ENCODE peak calls at places on chromosomes 5 and 9, in six cellular contexts. One of them, this sample, is unnamed.

GRCh38 chr5:179974946-179975712 is 67.4 kb upstream of the TBC1D9B start:
- DNase-seq in K562: peak
- DNase-seq in GM12878: no peak
- DNase-seq in H1: peak
- DNase-seq in HCT116: no peak
- DNase-seq in HepG2: peak
- DNase-seq in this sample: peak

GRCh38 chr5:1014346-1014745 is 5.7 kb downstream of the NKD2 start:
- DNase-seq in HepG2: no peak
- DNase-seq in K562: no peak
- DNase-seq in GM12878: no peak
- DNase-seq in H1: no peak
- DNase-seq in HCT116: no peak
- DNase-seq in this sample: no peak

GRCh38 chr5:135243194-135244191 is 155.5 kb downstream of the MACROH2A1 start:
- DNase-seq in HepG2: peak
- DNase-seq in HCT116: no peak
- DNase-seq in GM12878: no peak
- DNase-seq in H1: no peak
- DNase-seq in K562: no peak
- DNase-seq in this sample: no peak

GRCh38 chr9:107624216-107624948 is 134.8 kb upstream of the KLF4 start:
- DNase-seq in HepG2: no peak
- DNase-seq in K562: no peak
- DNase-seq in HCT116: no peak
- DNase-seq in GM12878: no peak
- DNase-seq in H1: no peak
- DNase-seq in this sample: no peak

GRCh38 chr5:17219006-17219422 is 1.6 kb downstream of the BASP1 start:
- DNase-seq in H1: no peak
- DNase-seq in GM12878: no peak
- DNase-seq in HepG2: no peak
- DNase-seq in K562: no peak
- DNase-seq in HCT116: no peak
- DNase-seq in this sample: peak

GRCh38 chr5:113985505-113985904 is 376.4 kb upstream of the KCNN2 start:
- DNase-seq in HepG2: no peak
- DNase-seq in HCT116: no peak
- DNase-seq in K562: no peak
- DNase-seq in GM12878: no peak
- DNase-seq in H1: no peak
- DNase-seq in this sample: no peak

GRCh38 chr9:126301985-126302603 is 24.5 kb upstream of the MVB12B start:
- DNase-seq in H1: peak
- DNase-seq in HCT116: peak
- DNase-seq in HepG2: peak
- DNase-seq in K562: peak
- DNase-seq in GM12878: no peak
- DNase-seq in this sample: peak

GRCh38 chr9:81389569-81389993 is 299.8 kb downstream of the TLE1 start:
- DNase-seq in HepG2: peak
- DNase-seq in GM12878: no peak
- DNase-seq in K562: no peak
- DNase-seq in H1: no peak
- DNase-seq in HCT116: peak
- DNase-seq in this sample: no peak

GRCh38 chr9:87465791-87466190 is 31.9 kb upstream of the DAPK1 start:
- DNase-seq in K562: no peak
- DNase-seq in HepG2: no peak
- DNase-seq in GM12878: no peak
- DNase-seq in HCT116: no peak
- DNase-seq in H1: no peak
- DNase-seq in this sample: no peak

DNA sequence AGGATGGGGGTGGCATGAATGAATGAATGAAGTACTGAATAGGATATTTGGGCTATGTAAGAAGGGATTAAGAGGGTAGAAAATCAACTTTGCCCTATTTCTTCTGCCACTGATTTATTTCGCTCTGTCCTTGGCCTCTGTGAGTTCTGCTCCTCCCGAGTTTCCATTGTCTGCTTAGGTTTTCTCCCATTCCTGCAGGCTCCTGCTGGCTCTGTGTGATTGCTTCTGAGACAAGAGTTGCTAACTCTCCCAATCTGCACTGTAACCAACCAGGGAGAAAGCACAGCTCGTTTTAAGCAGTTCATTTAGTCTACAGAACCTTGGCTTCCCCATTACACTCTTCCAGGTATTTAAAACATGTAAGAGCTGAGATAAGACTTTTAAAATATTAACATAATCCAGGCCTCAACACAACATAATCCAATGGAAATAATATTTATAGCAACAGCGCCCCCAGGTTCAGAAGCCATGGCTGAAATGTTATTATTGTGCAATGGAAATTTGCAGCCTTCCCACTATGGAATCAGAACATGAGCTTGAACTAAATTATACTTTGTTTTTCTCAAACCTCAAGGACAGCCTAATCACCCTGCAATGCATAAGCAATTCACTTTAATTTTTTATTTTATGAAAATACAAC is 203.5 kb downstream of the ERCC6L2 start:
- DNase-seq in HepG2: no peak
- DNase-seq in K562: no peak
- DNase-seq in H1: no peak
- DNase-seq in HCT116: no peak
- DNase-seq in GM12878: no peak
- DNase-seq in this sample: no peak
- TF ChIP-seq ATF3 in HepG2: no peak
- TF ChIP-seq ATF3 in K562: no peak
- TF ChIP-seq ATF3 in H1: no peak
- TF ChIP-seq ATF3 in HCT116: no peak
- TF ChIP-seq ATF3 in GM12878: no peak
- TF ChIP-seq ATF3 in this sample: no peak

DNA sequence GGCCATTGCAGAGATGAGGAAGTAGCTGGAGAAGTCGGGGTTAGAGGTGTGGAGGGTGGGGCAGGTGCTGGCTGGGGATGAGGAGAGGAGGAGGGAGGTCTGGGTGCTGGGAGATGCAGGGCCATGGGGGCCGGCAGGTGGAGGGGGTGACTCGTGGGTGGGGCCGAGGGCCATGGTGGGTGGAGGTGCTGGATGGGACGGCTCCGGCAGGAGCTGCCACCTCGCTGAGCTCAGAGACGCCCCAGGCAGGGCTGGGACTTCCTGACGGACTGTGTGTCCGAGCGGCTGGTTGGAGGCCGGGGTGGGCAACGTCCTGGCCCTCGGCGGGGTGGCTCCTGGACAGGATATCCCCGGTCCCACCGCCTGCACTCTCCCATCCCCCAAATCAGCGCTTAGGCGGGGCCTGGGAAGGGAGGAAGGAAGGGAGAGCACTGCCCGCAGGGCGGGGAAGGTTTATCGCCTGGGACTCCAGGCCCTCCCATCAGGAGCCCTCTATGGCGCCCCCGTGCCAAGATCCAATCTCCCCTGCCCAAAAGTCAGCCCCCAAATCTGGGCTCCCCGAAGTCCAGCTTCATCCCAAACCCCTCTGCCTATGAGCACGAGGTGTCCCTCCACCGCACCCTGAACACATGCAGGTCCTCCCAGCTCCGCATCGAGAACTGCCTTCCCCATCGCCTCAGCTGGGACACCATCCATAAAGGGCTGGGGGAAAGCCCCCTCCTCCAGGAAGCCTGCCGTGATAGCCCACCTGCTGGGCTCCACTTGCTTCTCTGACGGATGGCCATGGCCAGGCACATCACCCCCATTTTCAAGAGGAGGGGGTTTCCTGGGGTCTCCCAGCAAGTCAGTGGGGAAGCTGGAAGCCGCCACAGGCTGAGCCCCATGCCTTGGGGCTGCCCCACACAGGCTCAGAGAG is 58.3 kb upstream of the NOTCH1 start:
- DNase-seq in H1: no peak
- DNase-seq in K562: peak
- DNase-seq in HepG2: no peak
- DNase-seq in HCT116: no peak
- DNase-seq in GM12878: no peak
- DNase-seq in this sample: no peak
- TF ChIP-seq ATF3 in H1: no peak
- TF ChIP-seq ATF3 in K562: no peak
- TF ChIP-seq ATF3 in HepG2: no peak
- TF ChIP-seq ATF3 in HCT116: no peak
- TF ChIP-seq ATF3 in GM12878: no peak
- TF ChIP-seq ATF3 in this sample: no peak

DNA sequence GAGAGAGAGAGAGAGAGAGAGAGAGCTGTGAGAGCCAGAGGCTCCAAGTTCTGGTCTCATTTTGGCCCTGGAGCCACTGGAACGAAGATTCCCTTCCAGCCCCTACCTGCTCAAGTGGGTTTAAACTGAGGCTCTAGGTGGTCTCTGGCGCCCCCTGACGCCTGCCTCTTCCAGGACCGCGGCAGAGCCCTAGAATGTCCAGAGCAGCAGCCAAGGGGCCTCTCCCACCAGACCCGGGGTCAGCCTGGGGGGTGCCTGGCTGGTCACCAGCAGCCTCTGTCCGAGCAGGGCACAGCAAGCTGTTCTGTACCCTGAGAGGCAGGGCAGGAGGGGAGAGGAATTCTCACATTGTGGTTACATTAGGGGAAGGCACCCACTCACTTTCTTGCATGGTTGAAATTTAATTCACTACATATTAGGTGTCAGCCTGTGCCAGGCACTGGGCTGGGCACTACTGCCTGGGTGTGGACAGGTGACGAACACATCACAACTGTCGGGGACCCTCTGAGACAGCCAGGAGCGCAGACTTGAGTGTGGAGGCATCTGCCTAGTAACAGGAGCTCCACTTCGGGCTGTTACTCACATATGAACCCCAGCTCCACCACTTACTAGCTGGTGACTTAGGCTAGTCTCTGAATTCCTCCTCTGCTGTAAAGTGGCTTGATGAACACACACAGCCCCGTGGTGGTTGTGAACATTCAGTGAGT is 44.5 kb downstream of the AMBP start:
- DNase-seq in H1: no peak
- DNase-seq in HepG2: peak
- DNase-seq in K562: peak
- DNase-seq in GM12878: no peak
- DNase-seq in HCT116: no peak
- DNase-seq in this sample: peak
- TF ChIP-seq ATF3 in H1: no peak
- TF ChIP-seq ATF3 in HepG2: no peak
- TF ChIP-seq ATF3 in K562: no peak
- TF ChIP-seq ATF3 in GM12878: no peak
- TF ChIP-seq ATF3 in HCT116: no peak
- TF ChIP-seq ATF3 in this sample: no peak

GRCh38 chr5:123264399-123264798 is 158.8 kb downstream of the CEP120 start:
- DNase-seq in GM12878: no peak
- DNase-seq in H1: no peak
- DNase-seq in HCT116: no peak
- DNase-seq in K562: no peak
- DNase-seq in HepG2: no peak
- DNase-seq in this sample: no peak
- TF ChIP-seq ATF3 in GM12878: no peak
- TF ChIP-seq ATF3 in H1: no peak
- TF ChIP-seq ATF3 in HCT116: no peak
- TF ChIP-seq ATF3 in K562: no peak
- TF ChIP-seq ATF3 in HepG2: no peak
- TF ChIP-seq ATF3 in this sample: no peak

GRCh38 chr9:7811679-7812078 is 12.1 kb upstream of the DMAC1 start:
- DNase-seq in K562: no peak
- DNase-seq in H1: no peak
- DNase-seq in GM12878: no peak
- DNase-seq in HCT116: no peak
- DNase-seq in HepG2: no peak
- DNase-seq in this sample: no peak
- TF ChIP-seq ATF3 in K562: no peak
- TF ChIP-seq ATF3 in H1: no peak
- TF ChIP-seq ATF3 in GM12878: no peak
- TF ChIP-seq ATF3 in HCT116: no peak
- TF ChIP-seq ATF3 in HepG2: no peak
- TF ChIP-seq ATF3 in this sample: no peak

GRCh38 chr9:136898483-136899100 is 12.3 kb downstream of the TRAF2 start:
- DNase-seq in HCT116: no peak
- DNase-seq in HepG2: no peak
- DNase-seq in GM12878: no peak
- DNase-seq in H1: no peak
- DNase-seq in K562: no peak
- DNase-seq in this sample: no peak
- TF ChIP-seq ATF3 in HCT116: no peak
- TF ChIP-seq ATF3 in HepG2: no peak
- TF ChIP-seq ATF3 in GM12878: no peak
- TF ChIP-seq ATF3 in H1: no peak
- TF ChIP-seq ATF3 in K562: no peak
- TF ChIP-seq ATF3 in this sample: no peak

DNA sequence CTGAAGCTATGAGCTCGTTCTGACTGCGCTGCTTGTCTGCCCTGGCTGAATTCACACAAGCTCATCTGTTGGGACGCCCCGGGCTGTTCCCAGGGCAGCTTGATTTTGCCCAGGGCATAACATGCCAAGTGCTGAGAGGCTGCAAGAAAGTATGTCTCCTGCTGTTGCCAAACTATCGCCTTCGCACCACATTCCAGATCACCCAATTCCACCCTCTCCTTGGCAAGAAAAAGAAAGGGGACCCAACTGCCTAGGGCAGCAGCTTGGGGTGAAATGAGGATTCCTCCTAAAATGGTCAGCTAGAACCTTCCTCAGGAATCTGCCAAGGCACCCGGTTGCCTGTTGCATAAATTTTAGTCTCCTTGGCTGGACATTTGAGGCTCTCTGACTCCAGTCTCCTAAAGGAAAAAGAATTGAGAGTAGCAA is 21.2 kb downstream of the COL15A1 start:
- DNase-seq in HepG2: no peak
- DNase-seq in H1: no peak
- DNase-seq in HCT116: no peak
- DNase-seq in K562: no peak
- DNase-seq in GM12878: no peak
- DNase-seq in this sample: no peak
- TF ChIP-seq ATF3 in HepG2: no peak
- TF ChIP-seq ATF3 in H1: no peak
- TF ChIP-seq ATF3 in HCT116: no peak
- TF ChIP-seq ATF3 in K562: no peak
- TF ChIP-seq ATF3 in GM12878: no peak
- TF ChIP-seq ATF3 in this sample: no peak

DNA sequence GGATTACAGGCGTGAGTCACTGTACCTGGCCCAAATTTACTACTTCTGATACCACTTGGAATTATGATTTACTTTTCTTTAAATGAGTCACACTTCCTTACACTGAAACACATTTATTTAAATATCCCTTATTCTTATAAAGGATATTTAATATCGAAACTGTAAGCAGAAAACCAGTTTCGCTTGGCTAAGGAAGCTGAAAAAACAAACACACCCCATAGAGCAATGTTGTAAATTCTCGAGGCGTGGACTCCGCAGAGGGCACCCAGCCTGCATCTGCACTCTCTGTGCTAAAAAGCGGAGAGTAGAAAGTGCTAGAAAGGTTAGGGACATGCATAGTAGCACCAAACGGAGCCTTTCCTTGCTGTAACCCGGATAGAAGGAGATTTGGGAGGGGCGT is 86.5 kb downstream of the HMCN2 start:
- DNase-seq in HepG2: no peak
- DNase-seq in H1: no peak
- DNase-seq in K562: no peak
- DNase-seq in HCT116: no peak
- DNase-seq in GM12878: peak
- DNase-seq in this sample: no peak
- TF ChIP-seq ATF3 in HepG2: no peak
- TF ChIP-seq ATF3 in H1: no peak
- TF ChIP-seq ATF3 in K562: no peak
- TF ChIP-seq ATF3 in HCT116: no peak
- TF ChIP-seq ATF3 in GM12878: no peak
- TF ChIP-seq ATF3 in this sample: no peak

This sample was measured in WTC11.